ENCODE peak calls at places on chromosomes 5 and 9, in six cellular contexts. T is GM12865, U is BE2C, G is amniotic stem cell, K is KBM-7, I is SK-N-MC. L is an unnamed sample.

GRCh38 chr5:95962785-95963184 is 1.1 kb upstream of the ELL2 start:
- DNase-seq in T (no peak), U (no peak), G (no peak), K (no peak), I (no peak), L (no peak)

GRCh38 chr5:22070151-22070550 is 783.0 kb downstream of the CDH12 start:
- DNase-seq in T (no peak), U (no peak), G (no peak), K (no peak), I (no peak), L (no peak)

GRCh38 chr9:121830441-121831140 is 179.2 kb downstream of the DAB2IP start:
- DNase-seq in T (no peak), U (no peak), G (no peak), K (no peak), I (no peak), L (no peak)

GRCh38 chr9:126215486-126215885 is 111.1 kb upstream of the MVB12B start:
- DNase-seq in T (no peak), U (no peak), G (no peak), K (no peak), I (no peak), L (no peak)

GRCh38 chr9:77546391-77546790 is 101.7 kb downstream of the GNA14 start:
- DNase-seq in T (no peak), U (no peak), G (no peak), K (no peak), I (no peak), L (no peak)

GRCh38 chr5:79806741-79807140 is 117.1 kb downstream of the CMYA5 start:
- DNase-seq in T (peak), U (no peak), G (no peak), K (no peak), I (no peak), L (no peak)

GRCh38 chr5:102930244-102930643 is 175.1 kb downstream of the PAM start:
- DNase-seq in T (no peak), U (no peak), G (no peak), K (no peak), I (no peak), L (no peak)

GRCh38 chr5:1285883-1286291 is 9.0 kb downstream of the TERT start:
- DNase-seq in T (no peak), U (no peak), G (no peak), K (no peak), I (no peak), L (no peak)

GRCh38 chr5:159095882-159096554 is 3.7 kb downstream of the EBF1 start:
- DNase-seq in T (peak), U (no peak), G (no peak), K (no peak), I (no peak), L (no peak)

GRCh38 chr5:181223729-181224389 is 778 bp downstream of the TRIM41 start:
- DNase-seq in T (peak), U (peak), G (no peak), K (no peak), I (no peak), L (no peak)

GRCh38 chr5:176741566-176742211 is 68.7 kb upstream of the UNC5A start:
- DNase-seq in T (peak), U (peak), G (no peak), K (no peak), I (no peak), L (no peak)

GRCh38 chr5:63401434-63402046 is 560.7 kb downstream of the HTR1A start:
- DNase-seq in T (peak), U (peak), G (no peak), K (peak), I (peak), L (no peak)

GRCh38 chr5:170100051-170100943 is 5.4 kb upstream of the FOXI1 start:
- DNase-seq in T (peak), U (peak), G (peak), K (peak), I (peak), L (peak)

GRCh38 chr5:137022043-137022442 is 477.1 kb downstream of the SPOCK1 start:
- DNase-seq in T (no peak), U (no peak), G (no peak), K (no peak), I (no peak), L (no peak)

GRCh38 chr5:58477760-58478159 is 13.5 kb upstream of the GAPT start:
- DNase-seq in T (no peak), U (peak), G (no peak), K (peak), I (no peak), L (no peak)